ENCODE peak calls at places on chromosome 13, in eight cellular contexts. A is tibial artery, Z is WERI-Rb-1, G is testis, V is cardiac muscle cell, I is suprapubic skin, Q is tibial nerve, H is PC-9. C is an unnamed sample. For H3K9me3, the result is how much of the 10 kb centered on the place peaks cover.

GRCh38 chr13:95921485-95921884 is 131.7 kb downstream of the UGGT2 start:
- DNase-seq in A (no peak), Z (no peak), G (no peak), V (no peak), I (no peak), Q (no peak), H (no peak), C (no peak)

GRCh38 chr13:114124921-114125320 is 7.5 kb downstream of the RASA3 start:
- DNase-seq in A (no peak), Z (peak), G (no peak), V (no peak), I (no peak), Q (no peak), H (no peak), C (peak)

GRCh38 chr13:53783466-53783865 is 754.9 kb downstream of the OLFM4 start:
- DNase-seq in A (no peak), Z (no peak), G (no peak), V (no peak), I (no peak), Q (no peak), H (no peak), C (no peak)

GRCh38 chr13:109869312-109870237 is 83.2 kb upstream of the IRS2 start:
- DNase-seq in A (peak), Z (no peak), G (peak), V (no peak), I (peak), Q (no peak), H (peak), C (peak)

GRCh38 chr13:24146961-24147569 is 13.5 kb upstream of the SPATA13 start:
- DNase-seq in A (no peak), Z (no peak), G (no peak), V (no peak), I (no peak), Q (no peak), H (no peak), C (no peak)

GRCh38 chr13:110471833-110472162 is 89.7 kb downstream of the RAB20 start:
- DNase-seq in A (peak), Z (peak), G (peak), V (no peak), I (no peak), Q (peak), H (no peak), C (no peak)

GRCh38 chr13:98529171-98529570 is 47.7 kb downstream of the STK24 start:
- DNase-seq in A (no peak), Z (peak), G (no peak), V (no peak), I (no peak), Q (no peak), H (no peak), C (no peak)

GRCh38 chr13:53201454-53202225 is 173.0 kb downstream of the OLFM4 start:
- DNase-seq in A (no peak), Z (no peak), G (peak), V (peak), I (no peak), Q (no peak), H (no peak), C (no peak)

DNA sequence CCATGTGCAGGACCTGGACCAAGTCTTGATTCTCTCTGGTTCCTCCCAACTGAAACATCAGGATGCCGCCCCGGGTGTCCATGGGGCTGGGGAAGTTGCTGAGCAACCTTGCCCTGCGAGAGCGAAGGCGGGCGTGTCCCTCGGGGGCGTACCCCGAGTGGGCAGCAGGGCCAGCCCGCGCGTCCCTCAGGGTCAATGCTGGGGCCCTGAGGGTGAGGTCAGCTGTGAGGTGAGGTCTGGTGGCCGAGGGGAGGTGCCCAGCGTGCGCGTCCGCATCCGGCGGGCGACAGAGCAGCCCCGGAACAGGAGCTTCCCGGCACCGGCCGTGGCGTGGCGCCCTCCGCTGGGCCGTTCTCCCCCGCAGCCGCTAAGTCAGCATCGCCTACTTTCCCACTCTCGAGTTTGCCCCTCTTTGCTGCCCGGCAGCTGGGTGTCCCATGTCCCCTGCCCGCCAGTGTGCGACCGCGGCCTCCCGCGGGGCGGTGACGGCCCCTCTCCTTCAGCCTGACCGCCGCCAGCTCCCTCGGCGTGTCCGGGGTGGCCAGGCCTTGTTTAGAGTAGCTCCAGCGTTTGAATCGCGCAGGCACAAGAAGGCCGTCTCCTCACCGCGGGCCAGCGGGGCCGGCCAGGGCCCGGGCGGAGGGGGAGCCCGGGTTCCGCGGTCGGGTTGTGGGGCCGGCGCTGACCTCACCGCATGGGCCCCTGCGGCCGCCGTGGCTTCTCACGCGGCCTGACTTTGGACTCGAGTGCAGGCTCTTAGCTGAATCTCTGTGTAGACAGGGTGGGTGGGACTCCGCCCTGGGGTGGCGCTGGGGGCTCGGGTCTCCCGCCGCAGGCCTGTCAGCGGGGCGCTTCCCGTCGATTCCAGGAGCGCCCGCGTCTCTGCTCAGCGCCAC is 33.0 kb downstream of the GJA3 start:
- DNase-seq in A (no peak), Z (peak), G (peak), V (peak), I (peak), Q (peak), H (peak), C (no peak)
- H3K27ac ChIP-seq in A (peak), Z (no peak), G (peak), V (peak), I (peak), Q (peak), H (peak), C (peak)

GRCh38 chr13:18943721-18944391 is 237.8 kb downstream of the TUBA3C start:
- DNase-seq in A (no peak), Z (no peak), G (no peak), V (no peak), I (peak), Q (no peak), H (no peak), C (no peak)
- H3K9me3 ChIP-seq in A (under half), Z (under half), G (under half), V (under half), I (under half), Q (under half), H (under half), C (under half)

GRCh38 chr13:20558982-20559381 is 8.0 kb upstream of the IFT88 start:
- DNase-seq in A (no peak), Z (no peak), G (no peak), V (no peak), I (no peak), Q (no peak), H (no peak), C (no peak)
- H3K27ac ChIP-seq in A (no peak), Z (no peak), G (no peak), V (no peak), I (no peak), Q (no peak), H (no peak), C (no peak)

GRCh38 chr13:90502143-90502542 is 845.3 kb upstream of the MIR17HG start:
- DNase-seq in A (no peak), Z (no peak), G (no peak), V (no peak), I (no peak), Q (no peak), H (no peak), C (no peak)
- H3K9me3 ChIP-seq in A (under half), Z (under half), G (under half), V (under half), I (under half), Q (under half), H (under half), C (under half)

GRCh38 chr13:100532836-100533435 is 55.7 kb downstream of the GGACT start:
- DNase-seq in A (no peak), Z (no peak), G (no peak), V (no peak), I (no peak), Q (no peak), H (no peak), C (no peak)

GRCh38 chr13:100534147-100534818 is 54.3 kb downstream of the GGACT start:
- DNase-seq in A (no peak), Z (no peak), G (no peak), V (no peak), I (no peak), Q (no peak), H (no peak), C (no peak)

GRCh38 chr13:100533588-100534041 is 55.0 kb downstream of the GGACT start:
- DNase-seq in A (no peak), Z (no peak), G (no peak), V (no peak), I (no peak), Q (no peak), H (no peak), C (no peak)

GRCh38 chr13:100530645-100531044 is 57.9 kb downstream of the GGACT start:
- DNase-seq in A (peak), Z (no peak), G (peak), V (no peak), I (no peak), Q (peak), H (no peak), C (no peak)

DNA sequence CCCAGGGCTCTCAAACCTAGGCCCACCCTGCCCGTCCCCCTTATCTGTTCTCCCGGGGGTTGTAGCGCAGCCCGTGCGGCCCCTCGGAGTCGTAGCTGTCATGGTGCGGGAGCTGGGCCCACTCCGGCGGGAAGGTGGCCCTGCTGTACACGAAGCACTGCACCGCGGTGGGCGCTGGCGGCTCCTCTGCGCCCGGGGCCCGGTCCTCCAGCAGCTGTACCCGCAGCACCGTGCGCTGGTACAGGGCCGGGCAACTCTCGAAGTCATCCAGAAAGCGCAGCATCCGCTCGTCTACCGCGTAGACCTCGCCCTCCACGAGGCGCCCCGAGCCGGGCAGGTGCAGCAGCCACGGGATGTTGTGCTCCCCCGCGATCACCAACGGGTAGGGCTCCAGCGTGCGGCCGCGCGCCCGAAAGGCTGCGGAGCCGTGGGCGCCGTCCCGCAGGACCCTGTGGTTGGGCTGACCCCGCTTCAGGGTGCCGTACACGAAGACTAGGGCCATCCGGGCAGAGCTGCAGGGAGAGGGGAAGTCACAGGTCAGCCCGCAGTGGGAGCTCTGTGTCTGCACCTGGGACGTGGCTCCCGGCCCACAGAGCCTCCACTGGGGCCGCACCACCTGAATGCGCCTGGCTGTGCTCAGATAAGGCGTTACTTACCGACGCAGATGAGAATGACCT is 56.4 kb downstream of the GGACT start:
- DNase-seq in A (no peak), Z (no peak), G (no peak), V (no peak), I (no peak), Q (no peak), H (no peak), C (no peak)
- H3K27ac ChIP-seq in A (no peak), Z (no peak), G (no peak), V (no peak), I (no peak), Q (no peak), H (no peak), C (no peak)

DNA sequence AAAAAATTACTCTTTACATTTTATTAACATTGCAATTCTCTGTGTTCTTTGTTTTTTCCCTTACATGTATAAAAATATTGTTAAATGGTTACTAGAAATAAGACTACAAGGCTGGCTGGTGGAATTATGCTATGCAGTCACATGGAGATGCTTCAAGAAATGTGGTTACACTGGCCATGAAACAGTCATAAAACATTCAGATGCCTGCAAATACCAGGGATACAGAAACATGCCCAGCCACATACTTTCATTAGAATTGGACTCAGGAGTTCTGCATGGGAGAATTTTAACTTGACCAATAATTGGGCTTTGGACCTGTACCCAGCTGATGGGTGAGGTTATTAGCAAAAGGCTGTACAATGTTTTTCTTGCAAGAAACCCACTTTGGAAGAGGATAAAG is 1407.7 kb upstream of the SLC10A2 start:
- DNase-seq in A (no peak), Z (no peak), G (no peak), V (no peak), I (no peak), Q (no peak), H (no peak), C (no peak)
- H3K9me3 ChIP-seq in A (under half), Z (under half), G (under half), V (under half), I (under half), Q (under half), H (under half), C (under half)

GRCh38 chr13:106524108-106524507 is 11.4 kb downstream of the EFNB2 start:
- DNase-seq in A (no peak), Z (no peak), G (no peak), V (no peak), I (no peak), Q (no peak), H (no peak), C (no peak)

GRCh38 chr13:106523566-106523965 is 11.9 kb downstream of the EFNB2 start:
- DNase-seq in A (no peak), Z (no peak), G (no peak), V (no peak), I (no peak), Q (no peak), H (no peak), C (no peak)

GRCh38 chr13:106521101-106521799 is 14.2 kb downstream of the EFNB2 start:
- DNase-seq in A (no peak), Z (no peak), G (no peak), V (no peak), I (no peak), Q (no peak), H (peak), C (no peak)

GRCh38 chr13:106522112-106522511 is 13.3 kb downstream of the EFNB2 start:
- DNase-seq in A (no peak), Z (no peak), G (no peak), V (no peak), I (no peak), Q (no peak), H (no peak), C (no peak)

DNA sequence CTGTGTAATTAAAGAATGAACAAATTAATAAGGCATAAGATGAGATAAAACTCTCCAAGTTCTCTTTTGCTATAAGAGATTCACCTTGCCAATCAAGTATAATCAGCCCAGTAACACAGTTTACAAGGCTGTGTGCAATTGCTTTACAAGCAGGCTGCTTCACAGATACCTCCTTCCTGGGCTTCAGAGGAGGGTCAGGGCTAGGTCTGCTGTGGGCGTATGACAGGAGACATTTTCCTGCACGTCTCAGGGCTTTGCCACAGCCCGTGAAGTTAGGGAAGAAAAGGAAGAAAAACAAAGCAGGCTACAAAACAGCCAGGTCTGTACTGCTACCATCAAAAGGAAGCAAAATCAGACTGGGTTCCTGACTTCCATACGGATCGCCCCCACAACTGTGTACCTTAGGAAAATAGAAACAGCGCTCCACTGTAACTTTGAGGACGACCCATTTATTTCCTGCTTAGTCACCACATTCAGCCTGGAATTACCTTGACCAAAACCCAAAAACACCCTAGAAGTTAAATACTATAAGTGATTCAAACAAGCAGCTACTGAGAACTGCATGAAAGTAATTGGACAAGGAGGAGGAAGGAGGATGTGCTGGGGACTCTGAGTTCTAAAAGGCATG is 12.4 kb downstream of the EFNB2 start:
- DNase-seq in A (no peak), Z (no peak), G (no peak), V (no peak), I (no peak), Q (no peak), H (no peak), C (no peak)
- H3K27ac ChIP-seq in A (no peak), Z (no peak), G (no peak), V (no peak), I (peak), Q (no peak), H (peak), C (no peak)

GRCh38 chr13:41154042-41154441 is 21.4 kb upstream of the KBTBD6 start:
- DNase-seq in A (no peak), Z (no peak), G (no peak), V (no peak), I (no peak), Q (no peak), H (no peak), C (no peak)

GRCh38 chr13:41148421-41149283 is 16.1 kb upstream of the KBTBD6 start:
- DNase-seq in A (no peak), Z (no peak), G (no peak), V (no peak), I (no peak), Q (no peak), H (no peak), C (no peak)

GRCh38 chr13:41145136-41145908 is 12.7 kb upstream of the KBTBD6 start:
- DNase-seq in A (no peak), Z (no peak), G (no peak), V (no peak), I (no peak), Q (no peak), H (no peak), C (peak)

GRCh38 chr13:41152005-41152404 is 19.4 kb upstream of the KBTBD6 start:
- DNase-seq in A (no peak), Z (no peak), G (no peak), V (no peak), I (no peak), Q (no peak), H (no peak), C (no peak)

GRCh38 chr13:41150058-41150457 is 17.5 kb upstream of the KBTBD6 start:
- DNase-seq in A (no peak), Z (no peak), G (no peak), V (no peak), I (no peak), Q (no peak), H (no peak), C (no peak)
- H3K9me3 ChIP-seq in A (under half), Z (under half), G (under half), V (under half), I (under half), Q (under half), H (under half), C (under half)

DNA sequence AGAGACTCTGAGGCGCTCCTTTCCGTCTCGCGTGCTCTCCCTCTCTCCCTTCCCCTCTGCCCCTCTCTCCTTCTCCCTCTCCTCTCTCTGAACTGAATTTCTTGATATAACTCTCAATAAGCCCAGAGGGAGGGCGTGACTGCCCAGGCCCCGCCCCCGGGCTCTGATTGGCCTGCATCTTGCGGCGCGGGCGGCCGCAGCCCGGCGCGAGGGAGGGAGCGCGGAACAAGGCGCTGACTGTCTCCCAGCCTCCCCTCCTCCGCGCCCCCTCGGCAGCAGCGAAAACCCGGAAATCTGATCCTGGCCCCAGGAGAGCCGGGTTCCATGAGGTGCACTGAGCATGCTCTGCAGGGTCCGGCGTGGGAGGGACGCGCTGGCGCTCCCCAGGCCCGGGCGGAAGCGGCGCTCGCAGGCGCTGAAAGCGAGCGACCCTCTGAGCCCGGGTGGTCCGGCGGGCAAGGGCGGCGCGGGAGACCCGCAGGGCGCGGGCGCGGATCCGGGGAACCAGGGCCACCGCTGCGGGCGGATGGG is at the start of gene PCDH9:
- DNase-seq in A (peak), Z (peak), G (peak), V (peak), I (peak), Q (peak), H (peak), C (peak)
- H3K27ac ChIP-seq in A (peak), Z (peak), G (peak), V (peak), I (peak), Q (peak), H (no peak), C (peak)

GRCh38 chr13:112174476-112175110 is 107.6 kb downstream of the SOX1 start:
- DNase-seq in A (no peak), Z (no peak), G (no peak), V (no peak), I (no peak), Q (no peak), H (no peak), C (no peak)
- H3K9me3 ChIP-seq in A (under half), Z (under half), G (under half), V (under half), I (under half), Q (under half), H (under half), C (half or more)

C was measured in AG04450.